ENCODE peak calls at places on chromosomes 3 and 15, in nine cellular contexts. One of them, this sample, is unnamed.
A peak's percentile ranks its signal among the peaks of the same experiment; 100 is the strongest.

GRCh38 chr15:73857193-73857920 is 16.0 kb upstream of the TBC1D21 start:
- DNase-seq in OCI-LY7: no peak
- DNase-seq in GM18507: no peak
- DNase-seq in GM19239: no peak
- DNase-seq in NCI-H510A treated with DMSO at 0.1 percent for 48 hours: no peak
- DNase-seq in progenitor cell of endocrine pancreas: no peak
- DNase-seq in GM13976: no peak
- DNase-seq in endothelial cell: no peak
- DNase-seq in NCI-H345: no peak
- DNase-seq in this sample: no peak

GRCh38 chr3:185935465-185936263 is 2.1 kb downstream of the TRA2B start:
- DNase-seq in GM19239: no peak
- DNase-seq in GM18507: no peak
- DNase-seq in NCI-H510A treated with DMSO at 0.1 percent for 48 hours: no peak
- DNase-seq in progenitor cell of endocrine pancreas: no peak
- DNase-seq in endothelial cell: no peak
- DNase-seq in GM13976: no peak
- DNase-seq in NCI-H345: no peak
- DNase-seq in OCI-LY7: no peak
- DNase-seq in this sample: no peak

GRCh38 chr15:68930268-68931022 is at the start of gene SPESP1:
- DNase-seq in NCI-H345: no peak
- DNase-seq in endothelial cell: no peak
- DNase-seq in progenitor cell of endocrine pancreas: no peak
- DNase-seq in NCI-H510A treated with DMSO at 0.1 percent for 48 hours: no peak
- DNase-seq in OCI-LY7: no peak
- DNase-seq in GM13976: no peak
- DNase-seq in GM19239: no peak
- DNase-seq in GM18507: no peak
- DNase-seq in this sample: no peak

GRCh38 chr3:127147291-127147905 is 45.5 kb upstream of the PRR23E start:
- DNase-seq in GM19239: no peak
- DNase-seq in endothelial cell: no peak
- DNase-seq in GM13976: no peak
- DNase-seq in NCI-H510A treated with DMSO at 0.1 percent for 48 hours: no peak
- DNase-seq in GM18507: no peak
- DNase-seq in progenitor cell of endocrine pancreas: no peak
- DNase-seq in NCI-H345: no peak
- DNase-seq in OCI-LY7: no peak
- DNase-seq in this sample: no peak

GRCh38 chr3:57298041-57298440 is 5.6 kb upstream of the ASB14 start:
- DNase-seq in endothelial cell: no peak
- DNase-seq in OCI-LY7: no peak
- DNase-seq in GM19239: no peak
- DNase-seq in NCI-H510A treated with DMSO at 0.1 percent for 48 hours: no peak
- DNase-seq in GM18507: no peak
- DNase-seq in NCI-H345: no peak
- DNase-seq in progenitor cell of endocrine pancreas: no peak
- DNase-seq in GM13976: no peak
- DNase-seq in this sample: peak; percentile 1

GRCh38 chr15:65805019-65805738 is 13.1 kb upstream of the DENND4A start:
- DNase-seq in endothelial cell: no peak
- DNase-seq in GM19239: no peak
- DNase-seq in GM18507: no peak
- DNase-seq in OCI-LY7: no peak
- DNase-seq in GM13976: no peak
- DNase-seq in NCI-H345: no peak
- DNase-seq in progenitor cell of endocrine pancreas: no peak
- DNase-seq in NCI-H510A treated with DMSO at 0.1 percent for 48 hours: no peak
- DNase-seq in this sample: peak; percentile 54

GRCh38 chr3:169071003-169071402 is 592.5 kb downstream of the MECOM start:
- DNase-seq in NCI-H510A treated with DMSO at 0.1 percent for 48 hours: no peak
- DNase-seq in GM13976: no peak
- DNase-seq in OCI-LY7: no peak
- DNase-seq in progenitor cell of endocrine pancreas: no peak
- DNase-seq in NCI-H345: no peak
- DNase-seq in GM19239: no peak
- DNase-seq in GM18507: no peak
- DNase-seq in endothelial cell: no peak
- DNase-seq in this sample: no peak

GRCh38 chr3:126523745-126524428 is at the start of gene CHST13:
- DNase-seq in progenitor cell of endocrine pancreas: no peak
- DNase-seq in NCI-H510A treated with DMSO at 0.1 percent for 48 hours: peak; percentile 33
- DNase-seq in OCI-LY7: no peak
- DNase-seq in endothelial cell: peak; percentile 64
- DNase-seq in NCI-H345: no peak
- DNase-seq in GM18507: no peak
- DNase-seq in GM19239: no peak
- DNase-seq in GM13976: no peak
- DNase-seq in this sample: no peak

GRCh38 chr3:124981472-124981871 is 46.9 kb upstream of the MUC13 start:
- DNase-seq in GM13976: no peak
- DNase-seq in NCI-H345: no peak
- DNase-seq in endothelial cell: no peak
- DNase-seq in OCI-LY7: no peak
- DNase-seq in GM19239: no peak
- DNase-seq in progenitor cell of endocrine pancreas: no peak
- DNase-seq in GM18507: no peak
- DNase-seq in NCI-H510A treated with DMSO at 0.1 percent for 48 hours: no peak
- DNase-seq in this sample: no peak

GRCh38 chr15:43534897-43535296 is 17.5 kb downstream of the MAP1A start:
- DNase-seq in GM18507: no peak
- DNase-seq in OCI-LY7: no peak
- DNase-seq in GM19239: no peak
- DNase-seq in GM13976: no peak
- DNase-seq in NCI-H345: no peak
- DNase-seq in NCI-H510A treated with DMSO at 0.1 percent for 48 hours: no peak
- DNase-seq in progenitor cell of endocrine pancreas: no peak
- DNase-seq in endothelial cell: no peak
- DNase-seq in this sample: no peak

GRCh38 chr3:126474498-126475410 is 937 bp downstream of the ZXDC start:
- DNase-seq in GM19239: peak; percentile 52
- DNase-seq in GM13976: peak; percentile 68
- DNase-seq in GM18507: peak; percentile 25
- DNase-seq in NCI-H345: peak; percentile 5
- DNase-seq in OCI-LY7: peak; percentile 52
- DNase-seq in endothelial cell: peak; percentile 48
- DNase-seq in NCI-H510A treated with DMSO at 0.1 percent for 48 hours: peak; percentile 1
- DNase-seq in progenitor cell of endocrine pancreas: peak; percentile 49
- DNase-seq in this sample: peak; percentile 76

GRCh38 chr15:83842281-83842680 is 188.4 kb downstream of the ADAMTSL3 start:
- DNase-seq in progenitor cell of endocrine pancreas: no peak
- DNase-seq in NCI-H510A treated with DMSO at 0.1 percent for 48 hours: no peak
- DNase-seq in endothelial cell: no peak
- DNase-seq in GM13976: no peak
- DNase-seq in GM19239: no peak
- DNase-seq in NCI-H345: no peak
- DNase-seq in OCI-LY7: no peak
- DNase-seq in GM18507: no peak
- DNase-seq in this sample: no peak

GRCh38 chr15:68408971-68409370 is 23.0 kb downstream of the ITGA11 start:
- DNase-seq in endothelial cell: no peak
- DNase-seq in NCI-H510A treated with DMSO at 0.1 percent for 48 hours: no peak
- DNase-seq in OCI-LY7: no peak
- DNase-seq in GM18507: no peak
- DNase-seq in progenitor cell of endocrine pancreas: no peak
- DNase-seq in GM19239: no peak
- DNase-seq in NCI-H345: no peak
- DNase-seq in GM13976: no peak
- DNase-seq in this sample: no peak

GRCh38 chr3:162022931-162023330 is 526.3 kb downstream of the OTOL1 start:
- DNase-seq in NCI-H510A treated with DMSO at 0.1 percent for 48 hours: no peak
- DNase-seq in OCI-LY7: no peak
- DNase-seq in GM19239: no peak
- DNase-seq in GM18507: no peak
- DNase-seq in progenitor cell of endocrine pancreas: no peak
- DNase-seq in GM13976: no peak
- DNase-seq in NCI-H345: no peak
- DNase-seq in endothelial cell: no peak
- DNase-seq in this sample: no peak

GRCh38 chr3:157088506-157089454 is 71.2 kb downstream of the CCNL1 start:
- DNase-seq in OCI-LY7: peak; percentile 95
- DNase-seq in NCI-H345: no peak
- DNase-seq in endothelial cell: peak; percentile 95
- DNase-seq in GM13976: peak; percentile 96
- DNase-seq in NCI-H510A treated with DMSO at 0.1 percent for 48 hours: no peak
- DNase-seq in GM18507: peak; percentile 94
- DNase-seq in GM19239: peak; percentile 74
- DNase-seq in progenitor cell of endocrine pancreas: peak; percentile 93
- DNase-seq in this sample: peak; percentile 98

GRCh38 chr3:127013758-127014535 is 31.0 kb downstream of the PLXNA1 start:
- DNase-seq in GM13976: no peak
- DNase-seq in progenitor cell of endocrine pancreas: no peak
- DNase-seq in NCI-H510A treated with DMSO at 0.1 percent for 48 hours: no peak
- DNase-seq in GM18507: no peak
- DNase-seq in GM19239: no peak
- DNase-seq in NCI-H345: no peak
- DNase-seq in OCI-LY7: no peak
- DNase-seq in endothelial cell: no peak
- DNase-seq in this sample: no peak

This sample was measured in GM12865.